ENCODE peak calls at places on chromosomes 3 and 15, in ten cellular contexts. J, R, W, C, G, Z, P, X, D and V are unnamed samples.

GRCh38 chr3:71245052-71245488 is 338.5 kb downstream of the FOXP1 start:
- DNase-seq in J (no peak), R (no peak), W (no peak), C (no peak), G (peak; percentile 86), Z (no peak), P (peak; percentile 57), X (no peak), D (no peak), V (no peak)

GRCh38 chr3:181694805-181695660 is 16.7 kb upstream of the SOX2 start:
- DNase-seq in J (no peak), R (no peak), W (no peak), C (no peak), G (peak; percentile 27), Z (no peak), P (no peak), X (no peak), D (no peak), V (peak; percentile 93)

GRCh38 chr3:76965122-76965725 is 74.7 kb upstream of the ROBO2 start:
- DNase-seq in J (no peak), R (no peak), W (no peak), C (no peak), G (no peak), Z (no peak), P (no peak), X (no peak), D (no peak), V (no peak)

GRCh38 chr3:127036209-127037020 is 53.5 kb downstream of the PLXNA1 start:
- DNase-seq in J (no peak), R (no peak), W (no peak), C (no peak), G (no peak), Z (no peak), P (no peak), X (no peak), D (no peak), V (no peak)

GRCh38 chr3:33490641-33491241 is 50.5 kb upstream of the UBP1 start:
- DNase-seq in J (no peak), R (no peak), W (no peak), C (no peak), G (peak; percentile 25), Z (no peak), P (no peak), X (no peak), D (no peak), V (peak; percentile 8)

GRCh38 chr3:119206611-119207511 is 33.5 kb downstream of the UPK1B start:
- DNase-seq in J (no peak), R (no peak), W (no peak), C (no peak), G (no peak), Z (no peak), P (no peak), X (no peak), D (peak; percentile 44), V (no peak)

GRCh38 chr3:109023656-109024254 is 70.1 kb upstream of the GUCA1C start:
- DNase-seq in J (peak; percentile 24), R (peak; percentile 3), W (peak; percentile 67), C (peak; percentile 45), G (peak; percentile 60), Z (peak; percentile 23), P (peak; percentile 43), X (no peak), D (peak; percentile 62), V (peak; percentile 32)

GRCh38 chr3:58424613-58425012 is 9.0 kb downstream of the PDHB start:
- DNase-seq in J (no peak), R (no peak), W (no peak), C (no peak), G (no peak), Z (no peak), P (no peak), X (no peak), D (no peak), V (no peak)

GRCh38 chr15:87597346-87598052 is 659.0 kb downstream of the NTRK3 start:
- DNase-seq in J (no peak), R (no peak), W (no peak), C (no peak), G (peak; percentile 47), Z (no peak), P (no peak), X (no peak), D (peak; percentile 49), V (no peak)

GRCh38 chr3:10262027-10262426 is 13.8 kb downstream of the TATDN2 start:
- DNase-seq in J (no peak), R (no peak), W (no peak), C (no peak), G (no peak), Z (no peak), P (no peak), X (no peak), D (no peak), V (no peak)

GRCh38 chr3:171811059-171811912 is 1.0 kb upstream of the PLD1 start:
- DNase-seq in J (no peak), R (no peak), W (peak; percentile 53), C (no peak), G (peak; percentile 100), Z (no peak), P (peak; percentile 84), X (no peak), D (no peak), V (no peak)

GRCh38 chr15:51846463-51847230 is 17.2 kb downstream of the TMOD3 start:
- DNase-seq in J (no peak), R (peak; percentile 78), W (peak; percentile 8), C (no peak), G (peak; percentile 88), Z (no peak), P (peak; percentile 49), X (no peak), D (no peak), V (no peak)

GRCh38 chr3:126259411-126260391 is 79.3 kb upstream of the ALDH1L1 start:
- DNase-seq in J (no peak), R (no peak), W (peak; percentile 2), C (no peak), G (peak; percentile 40), Z (no peak), P (peak; percentile 73), X (no peak), D (peak; percentile 46), V (peak; percentile 69)

GRCh38 chr3:126746395-126747177 is 42.5 kb downstream of the CHCHD6 start:
- DNase-seq in J (no peak), R (no peak), W (no peak), C (peak; percentile 15), G (peak; percentile 85), Z (no peak), P (no peak), X (no peak), D (no peak), V (peak; percentile 84)

GRCh38 chr15:91289324-91289723 is 189.3 kb downstream of the SV2B start:
- DNase-seq in J (no peak), R (no peak), W (peak; percentile 84), C (no peak), G (no peak), Z (no peak), P (no peak), X (no peak), D (peak; percentile 32), V (no peak)

GRCh38 chr3:72597756-72598195 is 250.5 kb downstream of the SHQ1 start:
- DNase-seq in J (no peak), R (no peak), W (no peak), C (peak; percentile 42), G (no peak), Z (no peak), P (peak; percentile 31), X (no peak), D (no peak), V (no peak)

GRCh38 chr15:26628879-26629529 is 143.9 kb downstream of the GABRB3 start:
- DNase-seq in J (no peak), R (no peak), W (no peak), C (no peak), G (peak; percentile 26), Z (no peak), P (peak; percentile 93), X (peak; percentile 38), D (peak; percentile 9), V (peak; percentile 71)

GRCh38 chr3:2861920-2862319 is 248.3 kb downstream of the IL5RA start:
- DNase-seq in J (no peak), R (no peak), W (no peak), C (no peak), G (no peak), Z (no peak), P (no peak), X (no peak), D (no peak), V (no peak)

GRCh38 chr3:143190101-143190500 is 70.5 kb downstream of the CHST2 start:
- DNase-seq in J (no peak), R (no peak), W (no peak), C (no peak), G (no peak), Z (no peak), P (no peak), X (no peak), D (no peak), V (no peak)

GRCh38 chr3:127669541-127670228 is 3.1 kb upstream of the ABTB1 start:
- DNase-seq in J (no peak), R (no peak), W (no peak), C (no peak), G (no peak), Z (no peak), P (no peak), X (no peak), D (no peak), V (no peak)

GRCh38 chr3:128343287-128344045 is 123.2 kb downstream of the DNAJB8 start:
- DNase-seq in J (no peak), R (peak; percentile 41), W (no peak), C (no peak), G (peak; percentile 24), Z (no peak), P (peak; percentile 45), X (peak; percentile 35), D (no peak), V (no peak)

GRCh38 chr15:63891079-63891762 is 57.5 kb upstream of the HERC1 start:
- DNase-seq in J (peak; percentile 76), R (peak; percentile 72), W (peak; percentile 64), C (peak; percentile 53), G (peak; percentile 75), Z (peak; percentile 42), P (peak; percentile 88), X (peak; percentile 56), D (peak; percentile 86), V (peak; percentile 80)

GRCh38 chr3:51712963-51713362 is 6.1 kb downstream of the GRM2 start:
- DNase-seq in J (no peak), R (no peak), W (no peak), C (no peak), G (no peak), Z (no peak), P (no peak), X (no peak), D (no peak), V (no peak)

GRCh38 chr15:91385301-91385700 is 285.2 kb downstream of the SV2B start:
- DNase-seq in J (no peak), R (no peak), W (no peak), C (no peak), G (peak; percentile 84), Z (no peak), P (no peak), X (no peak), D (no peak), V (no peak)

GRCh38 chr3:45226206-45226915 is at the start of gene TMEM158:
- DNase-seq in J (peak; percentile 61), R (no peak), W (no peak), C (no peak), G (peak; percentile 57), Z (peak; percentile 14), P (peak; percentile 98), X (peak; percentile 71), D (peak; percentile 88), V (peak; percentile 75)

GRCh38 chr15:90231028-90232017 is 2.4 kb downstream of the CIB1 start:
- DNase-seq in J (peak; percentile 84), R (no peak), W (peak; percentile 27), C (no peak), G (no peak), Z (no peak), P (no peak), X (no peak), D (peak; percentile 90), V (peak; percentile 13)

GRCh38 chr3:101926594-101927105 is 77.3 kb downstream of the NFKBIZ start:
- DNase-seq in J (no peak), R (no peak), W (no peak), C (no peak), G (peak; percentile 83), Z (no peak), P (peak; percentile 32), X (peak; percentile 55), D (no peak), V (no peak)

GRCh38 chr15:25065876-25066275 is 111.1 kb downstream of the SNRPN start:
- DNase-seq in J (no peak), R (no peak), W (no peak), C (no peak), G (no peak), Z (no peak), P (no peak), X (no peak), D (no peak), V (no peak)